ENCODE peak calls at places on chromosomes 5 and 9, in five cellular contexts. P, U, G, D and V are unnamed samples.

GRCh38 chr9:136552117-136552685 is 6.4 kb upstream of the NOTCH1 start:
- DNase-seq in P (no peak), U (no peak), G (no peak), D (no peak), V (no peak)

GRCh38 chr9:35826071-35826701 is 2.3 kb downstream of the FAM221B start:
- DNase-seq in P (peak; percentile 44), U (peak; percentile 45), G (peak; percentile 85), D (peak; percentile 66), V (peak; percentile 64)

GRCh38 chr5:2352101-2352861 is 399.2 kb downstream of the IRX2 start:
- DNase-seq in P (no peak), U (no peak), G (no peak), D (no peak), V (no peak)

GRCh38 chr9:69932901-69933300 is 110.7 kb upstream of the MAMDC2 start:
- DNase-seq in P (peak; percentile 39), U (no peak), G (peak; percentile 44), D (peak; percentile 54), V (no peak)

GRCh38 chr5:177295929-177296328 is 7.6 kb downstream of the RAB24 start:
- DNase-seq in P (no peak), U (no peak), G (no peak), D (no peak), V (no peak)

GRCh38 chr5:151924564-151925395 is at the start of gene GLRA1:
- DNase-seq in P (no peak), U (peak; percentile 64), G (peak; percentile 28), D (peak; percentile 17), V (peak; percentile 45)

GRCh38 chr9:108151161-108151586 is 661.6 kb upstream of the KLF4 start:
- DNase-seq in P (no peak), U (peak; percentile 24), G (no peak), D (no peak), V (no peak)

GRCh38 chr5:135220394-135221186 is 178.4 kb downstream of the MACROH2A1 start:
- DNase-seq in P (no peak), U (no peak), G (no peak), D (no peak), V (no peak)

GRCh38 chr9:21683484-21684175 is 118.8 kb upstream of the MTAP start:
- DNase-seq in P (no peak), U (no peak), G (no peak), D (no peak), V (no peak)

GRCh38 chr5:39116347-39116899 is 42.2 kb upstream of the RICTOR start:
- DNase-seq in P (no peak), U (no peak), G (peak; percentile 33), D (no peak), V (no peak)

GRCh38 chr5:107869459-107870115 is 198.8 kb upstream of the EFNA5 start:
- DNase-seq in P (peak; percentile 36), U (no peak), G (peak; percentile 82), D (peak; percentile 64), V (no peak)

GRCh38 chr9:37971107-37971459 is 67.2 kb upstream of the SLC25A51 start:
- DNase-seq in P (no peak), U (no peak), G (no peak), D (no peak), V (no peak)

GRCh38 chr5:143078321-143078720 is 308.1 kb downstream of the ARHGAP26 start:
- DNase-seq in P (no peak), U (no peak), G (no peak), D (no peak), V (no peak)

GRCh38 chr9:97502222-97502983 is 937 bp downstream of the TMOD1 start:
- DNase-seq in P (no peak), U (peak; percentile 31), G (no peak), D (no peak), V (no peak)

GRCh38 chr9:74102702-74103101 is 394.4 kb upstream of the RORB start:
- DNase-seq in P (no peak), U (no peak), G (no peak), D (no peak), V (no peak)

GRCh38 chr9:74107692-74108091 is 389.4 kb upstream of the RORB start:
- DNase-seq in P (no peak), U (no peak), G (no peak), D (no peak), V (no peak)
- TF ChIP-seq MAX in P (no peak), U (no peak), G (no peak), D (no peak), V (no peak)

GRCh38 chr5:61665939-61666621 is 334.0 kb downstream of the ZSWIM6 start:
- DNase-seq in P (no peak), U (no peak), G (no peak), D (no peak), V (no peak)
- TF ChIP-seq MAX in P (no peak), U (no peak), G (no peak), D (no peak), V (no peak)

DNA sequence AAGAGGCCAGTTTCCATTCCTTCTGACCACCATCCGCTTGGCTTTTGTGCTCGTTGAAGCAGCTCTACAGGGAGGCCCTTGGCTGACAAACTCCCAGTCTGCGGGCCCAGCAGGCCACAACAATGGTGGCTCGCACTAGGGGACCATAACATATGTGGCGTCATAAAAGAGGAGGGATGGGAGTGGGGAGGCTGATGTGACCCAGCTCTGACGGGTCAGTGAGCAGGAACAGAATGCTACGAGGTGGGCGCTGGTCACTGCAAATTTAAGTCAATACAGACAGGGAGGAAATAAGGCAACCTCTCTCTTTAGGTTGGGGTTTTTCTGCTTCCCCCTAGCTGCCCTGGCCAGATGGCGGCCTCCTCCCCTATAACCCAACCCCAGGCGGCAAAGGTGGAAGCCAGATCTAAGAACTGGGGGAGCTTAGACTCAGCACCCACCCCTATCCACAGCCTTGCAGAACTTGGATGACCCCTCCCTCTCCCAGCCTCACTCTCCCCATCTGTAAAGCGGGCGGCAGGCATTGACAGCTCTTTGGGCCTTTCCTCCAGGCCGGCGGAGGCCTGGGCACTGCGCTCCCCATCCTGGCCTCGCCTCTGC is 778 bp downstream of the FRRS1L start:
- DNase-seq in P (no peak), U (no peak), G (no peak), D (no peak), V (peak; percentile 51)
- TF ChIP-seq MAX in P (no peak), U (no peak), G (no peak), D (no peak), V (no peak)

GRCh38 chr9:134556531-134557068 is 85.0 kb upstream of the COL5A1 start:
- DNase-seq in P (no peak), U (no peak), G (no peak), D (no peak), V (no peak)
- TF ChIP-seq MAX in P (no peak), U (no peak), G (no peak), D (no peak), V (no peak)

DNA sequence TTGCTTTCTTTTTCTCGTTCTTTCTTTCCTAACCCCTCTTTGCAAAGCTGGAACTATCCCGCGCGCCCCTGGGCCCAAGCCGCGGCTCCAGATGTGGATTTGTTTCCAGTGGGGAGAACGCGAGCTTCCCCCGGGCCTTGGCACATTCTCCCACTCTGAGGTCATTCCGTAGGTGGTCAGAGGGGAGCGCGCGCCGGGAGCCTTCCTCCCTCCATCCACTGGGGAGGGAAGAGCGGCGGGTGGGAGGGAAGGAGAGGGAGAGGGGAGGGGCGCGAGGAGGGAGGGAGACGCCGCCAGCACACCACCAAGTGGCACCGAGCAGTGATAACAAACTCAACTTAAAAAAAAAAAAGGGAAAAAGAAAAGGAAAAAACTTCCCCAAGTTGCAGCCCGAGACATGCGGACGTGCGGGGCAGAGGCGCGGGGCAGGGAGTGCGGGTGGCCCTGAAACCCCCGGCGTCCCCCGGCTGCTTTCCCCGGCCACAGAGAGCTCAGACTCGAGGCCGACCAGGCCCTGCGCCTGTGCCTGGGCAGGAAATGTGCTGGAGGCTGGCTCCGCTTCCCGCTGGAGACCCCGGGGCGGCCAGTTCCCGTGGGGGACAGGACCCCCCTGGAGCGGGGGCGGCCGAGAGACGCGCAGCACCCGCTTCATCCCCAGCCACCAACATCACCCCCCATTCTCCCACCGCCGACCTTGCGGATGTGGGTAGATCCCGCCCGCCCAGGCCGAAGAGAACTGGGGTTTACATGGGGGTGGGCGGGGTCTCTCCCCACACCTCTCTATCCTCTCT is 3.1 kb downstream of the IER5L start:
- DNase-seq in P (peak; percentile 65), U (peak; percentile 74), G (peak; percentile 81), D (peak; percentile 92), V (peak; percentile 88)
- TF ChIP-seq MAX in P (no peak), U (no peak), G (no peak), D (peak; percentile 13), V (peak; percentile 54)

DNA sequence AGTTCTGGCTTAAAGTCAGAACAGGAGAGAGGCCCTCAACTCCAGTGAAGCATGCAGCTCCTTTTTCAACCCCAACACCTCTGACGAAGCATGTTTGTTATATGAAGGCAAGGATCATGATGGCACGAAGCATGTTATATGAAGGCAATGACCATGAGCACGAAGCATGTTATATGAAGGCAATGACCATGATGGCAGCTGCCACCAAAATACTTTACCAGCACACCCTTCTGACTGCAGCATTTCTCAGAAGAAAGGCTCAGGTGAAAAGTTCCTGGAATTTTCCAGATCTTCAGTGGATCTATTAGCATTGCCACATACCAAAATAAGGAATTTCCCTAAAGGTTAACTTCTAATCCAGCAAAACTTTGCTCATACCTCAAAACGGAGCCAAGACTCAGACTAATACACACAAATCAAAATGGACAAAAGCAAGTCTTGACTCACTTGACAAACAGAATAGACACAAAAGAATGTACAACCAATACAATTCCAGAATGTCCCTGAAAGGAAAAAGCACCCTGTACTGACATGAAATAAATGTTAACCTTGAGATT is 217.4 kb downstream of the FANCC start:
- DNase-seq in P (no peak), U (no peak), G (no peak), D (no peak), V (no peak)
- TF ChIP-seq MAX in P (no peak), U (no peak), G (no peak), D (no peak), V (no peak)

GRCh38 chr5:82397741-82398320 is 119.7 kb upstream of the RPS23 start:
- DNase-seq in P (no peak), U (no peak), G (no peak), D (no peak), V (no peak)
- TF ChIP-seq MAX in P (no peak), U (no peak), G (no peak), D (no peak), V (no peak)

GRCh38 chr5:159902444-159903121 is 13.7 kb upstream of the ADRA1B start:
- DNase-seq in P (peak; percentile 65), U (no peak), G (no peak), D (peak; percentile 96), V (no peak)
- TF ChIP-seq MAX in P (no peak), U (no peak), G (no peak), D (peak; percentile 81), V (peak; percentile 21)